ENCODE peak calls at places on chromosomes 6 and 20, in ten cellular contexts. One of them, this sample, is unnamed.

GRCh38 chr6:42629845-42630244 is 66.0 kb downstream of the UBR2 start:
- DNase-seq in HCT116: no peak
- DNase-seq in GM23338: no peak
- DNase-seq in H1: no peak
- DNase-seq in spleen: no peak
- DNase-seq in prostate gland: no peak
- DNase-seq in upper lobe of left lung: no peak
- DNase-seq in breast epithelium: no peak
- DNase-seq in transverse colon: no peak
- DNase-seq in GM12878: peak; percentile 7
- DNase-seq in this sample: no peak

GRCh38 chr6:47264775-47265184 is 44.9 kb downstream of the TNFRSF21 start:
- DNase-seq in HCT116: no peak
- DNase-seq in GM23338: no peak
- DNase-seq in H1: no peak
- DNase-seq in spleen: no peak
- DNase-seq in prostate gland: no peak
- DNase-seq in upper lobe of left lung: no peak
- DNase-seq in breast epithelium: no peak
- DNase-seq in transverse colon: no peak
- DNase-seq in GM12878: no peak
- DNase-seq in this sample: no peak

GRCh38 chr6:15434263-15434662 is 188.4 kb downstream of the JARID2 start:
- DNase-seq in HCT116: no peak
- DNase-seq in GM23338: peak; percentile 59
- DNase-seq in H1: no peak
- DNase-seq in spleen: no peak
- DNase-seq in prostate gland: no peak
- DNase-seq in upper lobe of left lung: no peak
- DNase-seq in breast epithelium: no peak
- DNase-seq in transverse colon: no peak
- DNase-seq in GM12878: no peak
- DNase-seq in this sample: no peak

GRCh38 chr6:101102702-101103101 is 221.6 kb upstream of the ASCC3 start:
- DNase-seq in HCT116: no peak
- DNase-seq in GM23338: no peak
- DNase-seq in H1: no peak
- DNase-seq in spleen: no peak
- DNase-seq in prostate gland: no peak
- DNase-seq in upper lobe of left lung: no peak
- DNase-seq in breast epithelium: no peak
- DNase-seq in transverse colon: no peak
- DNase-seq in GM12878: no peak
- DNase-seq in this sample: no peak

GRCh38 chr6:18390476-18390875 is 3.3 kb downstream of the RNF144B start:
- DNase-seq in HCT116: no peak
- DNase-seq in GM23338: no peak
- DNase-seq in H1: no peak
- DNase-seq in spleen: no peak
- DNase-seq in prostate gland: no peak
- DNase-seq in upper lobe of left lung: no peak
- DNase-seq in breast epithelium: no peak
- DNase-seq in transverse colon: no peak
- DNase-seq in GM12878: no peak
- DNase-seq in this sample: no peak

GRCh38 chr6:159279790-159280277 is 110.6 kb downstream of the FNDC1 start:
- DNase-seq in HCT116: peak; percentile 24
- DNase-seq in GM23338: peak; percentile 33
- DNase-seq in H1: no peak
- DNase-seq in spleen: no peak
- DNase-seq in prostate gland: no peak
- DNase-seq in upper lobe of left lung: no peak
- DNase-seq in breast epithelium: no peak
- DNase-seq in transverse colon: no peak
- DNase-seq in GM12878: no peak
- DNase-seq in this sample: no peak

GRCh38 chr6:44359973-44360372 is 17.5 kb downstream of the SPATS1 start:
- DNase-seq in HCT116: no peak
- DNase-seq in GM23338: no peak
- DNase-seq in H1: no peak
- DNase-seq in spleen: no peak
- DNase-seq in prostate gland: no peak
- DNase-seq in upper lobe of left lung: no peak
- DNase-seq in breast epithelium: no peak
- DNase-seq in transverse colon: no peak
- DNase-seq in GM12878: no peak
- DNase-seq in this sample: no peak

GRCh38 chr20:32651537-32651936 is 22.2 kb downstream of the C20orf203 start:
- DNase-seq in HCT116: no peak
- DNase-seq in GM23338: no peak
- DNase-seq in H1: no peak
- DNase-seq in spleen: no peak
- DNase-seq in prostate gland: no peak
- DNase-seq in upper lobe of left lung: no peak
- DNase-seq in breast epithelium: no peak
- DNase-seq in transverse colon: no peak
- DNase-seq in GM12878: no peak
- DNase-seq in this sample: no peak

GRCh38 chr6:111712398-111712797 is 106.7 kb upstream of the TRAF3IP2 start:
- DNase-seq in HCT116: no peak
- DNase-seq in GM23338: no peak
- DNase-seq in H1: no peak
- DNase-seq in spleen: no peak
- DNase-seq in prostate gland: no peak
- DNase-seq in upper lobe of left lung: no peak
- DNase-seq in breast epithelium: no peak
- DNase-seq in transverse colon: no peak
- DNase-seq in GM12878: no peak
- DNase-seq in this sample: no peak

GRCh38 chr6:150214310-150214709 is 71.5 kb downstream of the PPP1R14C start:
- DNase-seq in HCT116: no peak
- DNase-seq in GM23338: no peak
- DNase-seq in H1: no peak
- DNase-seq in spleen: no peak
- DNase-seq in prostate gland: no peak
- DNase-seq in upper lobe of left lung: no peak
- DNase-seq in breast epithelium: no peak
- DNase-seq in transverse colon: no peak
- DNase-seq in GM12878: no peak
- DNase-seq in this sample: no peak

GRCh38 chr20:50122763-50123162 is 9.8 kb upstream of the UBE2V1 start:
- DNase-seq in HCT116: no peak
- DNase-seq in GM23338: no peak
- DNase-seq in H1: no peak
- DNase-seq in spleen: no peak
- DNase-seq in prostate gland: no peak
- DNase-seq in upper lobe of left lung: no peak
- DNase-seq in breast epithelium: no peak
- DNase-seq in transverse colon: no peak
- DNase-seq in GM12878: no peak
- DNase-seq in this sample: peak; percentile 34
- TF ChIP-seq POLR2AphosphoS5 in HCT116: no peak
- TF ChIP-seq POLR2AphosphoS5 in GM23338: no peak
- TF ChIP-seq POLR2AphosphoS5 in H1: no peak
- TF ChIP-seq POLR2AphosphoS5 in spleen: no peak
- TF ChIP-seq POLR2AphosphoS5 in prostate gland: no peak
- TF ChIP-seq POLR2AphosphoS5 in upper lobe of left lung: no peak
- TF ChIP-seq POLR2AphosphoS5 in breast epithelium: no peak
- TF ChIP-seq POLR2AphosphoS5 in transverse colon: no peak
- TF ChIP-seq POLR2AphosphoS5 in GM12878: peak; percentile 2
- TF ChIP-seq POLR2AphosphoS5 in this sample: no peak

GRCh38 chr6:151341481-151342195 is 49.7 kb downstream of the ZBTB2 start:
- DNase-seq in HCT116: no peak
- DNase-seq in GM23338: no peak
- DNase-seq in H1: no peak
- DNase-seq in spleen: no peak
- DNase-seq in prostate gland: no peak
- DNase-seq in upper lobe of left lung: no peak
- DNase-seq in breast epithelium: no peak
- DNase-seq in transverse colon: no peak
- DNase-seq in GM12878: no peak
- DNase-seq in this sample: no peak
- H3K36me3 ChIP-seq in HCT116: peaks cover 4% of the 10 kb centered on the region
- H3K36me3 ChIP-seq in GM23338: no peaks in the 10 kb centered on the region
- H3K36me3 ChIP-seq in H1: no peaks in the 10 kb centered on the region
- H3K36me3 ChIP-seq in spleen: no peaks in the 10 kb centered on the region
- H3K36me3 ChIP-seq in prostate gland: no peaks in the 10 kb centered on the region
- H3K36me3 ChIP-seq in upper lobe of left lung: no peaks in the 10 kb centered on the region
- H3K36me3 ChIP-seq in breast epithelium: no peaks in the 10 kb centered on the region
- H3K36me3 ChIP-seq in transverse colon: no peaks in the 10 kb centered on the region
- H3K36me3 ChIP-seq in GM12878: no peaks in the 10 kb centered on the region
- H3K36me3 ChIP-seq in this sample: no peaks in the 10 kb centered on the region

GRCh38 chr6:76003686-76004085 is 68.8 kb downstream of the IMPG1 start:
- DNase-seq in HCT116: no peak
- DNase-seq in GM23338: no peak
- DNase-seq in H1: no peak
- DNase-seq in spleen: no peak
- DNase-seq in prostate gland: no peak
- DNase-seq in upper lobe of left lung: no peak
- DNase-seq in breast epithelium: no peak
- DNase-seq in transverse colon: no peak
- DNase-seq in GM12878: no peak
- DNase-seq in this sample: no peak

GRCh38 chr6:76000629-76001028 is 71.8 kb downstream of the IMPG1 start:
- DNase-seq in HCT116: no peak
- DNase-seq in GM23338: no peak
- DNase-seq in H1: no peak
- DNase-seq in spleen: no peak
- DNase-seq in prostate gland: no peak
- DNase-seq in upper lobe of left lung: no peak
- DNase-seq in breast epithelium: no peak
- DNase-seq in transverse colon: no peak
- DNase-seq in GM12878: peak; percentile 3
- DNase-seq in this sample: no peak

GRCh38 chr6:76003115-76003514 is 69.3 kb downstream of the IMPG1 start:
- DNase-seq in HCT116: no peak
- DNase-seq in GM23338: no peak
- DNase-seq in H1: no peak
- DNase-seq in spleen: no peak
- DNase-seq in prostate gland: no peak
- DNase-seq in upper lobe of left lung: no peak
- DNase-seq in breast epithelium: no peak
- DNase-seq in transverse colon: no peak
- DNase-seq in GM12878: no peak
- DNase-seq in this sample: no peak

DNA sequence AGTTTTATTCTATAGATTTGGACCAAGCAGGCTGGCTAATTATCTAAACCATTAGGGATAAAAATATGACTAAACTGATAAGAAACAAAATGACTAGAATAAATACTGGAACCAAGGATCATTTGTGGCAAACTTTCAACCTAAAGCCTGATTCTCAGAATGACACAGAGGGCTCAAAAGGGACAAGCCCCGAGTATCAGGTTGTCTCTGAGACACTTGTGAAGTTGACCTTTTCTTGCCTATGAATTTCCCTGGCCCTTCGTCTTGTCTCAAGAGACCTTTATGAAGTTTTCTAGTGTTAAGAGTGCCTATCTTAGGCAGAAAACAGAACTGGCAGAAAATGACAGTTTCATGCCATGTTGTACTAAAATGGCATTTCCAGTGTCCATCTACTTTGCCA is 68.3 kb downstream of the IMPG1 start:
- DNase-seq in HCT116: no peak
- DNase-seq in GM23338: no peak
- DNase-seq in H1: no peak
- DNase-seq in spleen: no peak
- DNase-seq in prostate gland: no peak
- DNase-seq in upper lobe of left lung: no peak
- DNase-seq in breast epithelium: no peak
- DNase-seq in transverse colon: no peak
- DNase-seq in GM12878: peak; percentile 16
- DNase-seq in this sample: no peak
- TF ChIP-seq CTCF in HCT116: no peak
- TF ChIP-seq CTCF in GM23338: no peak
- TF ChIP-seq CTCF in H1: no peak
- TF ChIP-seq CTCF in spleen: no peak
- TF ChIP-seq CTCF in prostate gland: no peak
- TF ChIP-seq CTCF in upper lobe of left lung: no peak
- TF ChIP-seq CTCF in breast epithelium: no peak
- TF ChIP-seq CTCF in transverse colon: no peak
- TF ChIP-seq CTCF in GM12878: no peak
- TF ChIP-seq CTCF in this sample: no peak

GRCh38 chr6:2859325-2859700 is 17.6 kb upstream of the SERPINB1 start:
- DNase-seq in HCT116: no peak
- DNase-seq in GM23338: no peak
- DNase-seq in H1: no peak
- DNase-seq in spleen: no peak
- DNase-seq in prostate gland: no peak
- DNase-seq in upper lobe of left lung: no peak
- DNase-seq in breast epithelium: no peak
- DNase-seq in transverse colon: no peak
- DNase-seq in GM12878: no peak
- DNase-seq in this sample: no peak

GRCh38 chr6:2857185-2857579 is 15.5 kb upstream of the SERPINB1 start:
- DNase-seq in HCT116: no peak
- DNase-seq in GM23338: no peak
- DNase-seq in H1: no peak
- DNase-seq in spleen: no peak
- DNase-seq in prostate gland: no peak
- DNase-seq in upper lobe of left lung: no peak
- DNase-seq in breast epithelium: no peak
- DNase-seq in transverse colon: no peak
- DNase-seq in GM12878: no peak
- DNase-seq in this sample: no peak

GRCh38 chr6:2857580-2858337 is 16.1 kb upstream of the SERPINB1 start:
- DNase-seq in HCT116: peak; percentile 94
- DNase-seq in GM23338: no peak
- DNase-seq in H1: no peak
- DNase-seq in spleen: peak; percentile 87
- DNase-seq in prostate gland: no peak
- DNase-seq in upper lobe of left lung: no peak
- DNase-seq in breast epithelium: no peak
- DNase-seq in transverse colon: peak; percentile 51
- DNase-seq in GM12878: peak; percentile 90
- DNase-seq in this sample: no peak

GRCh38 chr6:2861071-2861821 is 19.6 kb upstream of the SERPINB1 start:
- DNase-seq in HCT116: no peak
- DNase-seq in GM23338: no peak
- DNase-seq in H1: no peak
- DNase-seq in spleen: no peak
- DNase-seq in prostate gland: no peak
- DNase-seq in upper lobe of left lung: no peak
- DNase-seq in breast epithelium: no peak
- DNase-seq in transverse colon: no peak
- DNase-seq in GM12878: no peak
- DNase-seq in this sample: no peak

DNA sequence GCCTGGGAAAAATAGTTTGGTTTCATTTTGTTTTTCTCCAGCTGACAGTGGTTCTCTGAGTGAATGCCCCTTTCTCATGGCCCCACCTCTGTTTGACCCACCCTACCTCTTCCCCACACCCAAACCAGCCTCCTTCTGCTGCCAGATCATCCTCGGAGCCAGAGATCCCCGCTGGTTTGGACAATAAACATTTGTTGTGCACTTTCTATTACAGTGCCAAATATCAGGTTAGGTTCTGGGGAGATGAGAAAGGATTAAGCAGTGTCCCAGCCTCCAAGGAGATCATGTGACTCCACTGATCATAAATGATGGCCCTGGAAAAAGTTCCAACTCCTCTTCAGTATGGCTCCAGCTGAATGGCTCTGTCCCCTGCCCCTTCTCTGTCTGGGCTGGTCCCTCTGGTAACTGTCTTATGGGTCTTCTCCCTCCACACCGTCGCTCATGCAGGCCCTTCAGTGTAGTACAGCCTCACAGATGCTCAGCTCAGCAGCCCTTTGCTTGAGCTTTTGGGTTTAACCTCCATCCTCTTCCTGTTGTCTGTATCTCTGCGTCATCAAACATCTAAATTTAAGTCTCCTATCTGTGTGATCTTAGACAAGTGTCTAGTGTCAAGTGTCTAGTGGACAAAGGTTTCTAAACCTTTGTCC is 17.1 kb upstream of the SERPINB1 start:
- DNase-seq in HCT116: no peak
- DNase-seq in GM23338: no peak
- DNase-seq in H1: no peak
- DNase-seq in spleen: no peak
- DNase-seq in prostate gland: no peak
- DNase-seq in upper lobe of left lung: no peak
- DNase-seq in breast epithelium: no peak
- DNase-seq in transverse colon: no peak
- DNase-seq in GM12878: no peak
- DNase-seq in this sample: no peak
- TF ChIP-seq POLR2AphosphoS5 in HCT116: peak; percentile 11
- TF ChIP-seq POLR2AphosphoS5 in GM23338: no peak
- TF ChIP-seq POLR2AphosphoS5 in H1: no peak
- TF ChIP-seq POLR2AphosphoS5 in spleen: peak; percentile 88
- TF ChIP-seq POLR2AphosphoS5 in prostate gland: no peak
- TF ChIP-seq POLR2AphosphoS5 in upper lobe of left lung: no peak
- TF ChIP-seq POLR2AphosphoS5 in breast epithelium: no peak
- TF ChIP-seq POLR2AphosphoS5 in transverse colon: no peak
- TF ChIP-seq POLR2AphosphoS5 in GM12878: peak; percentile 91
- TF ChIP-seq POLR2AphosphoS5 in this sample: no peak